ENCODE peak calls at places on chromosome 20, in four cellular contexts. N, K, P and H are unnamed samples.

GRCh38 chr20:17621229-17621968 is 51.5 kb downstream of the DSTN start:
- DNase-seq in N (peak; percentile 7), K (no peak), P (no peak), H (no peak)

GRCh38 chr20:57669626-57670025 is 40.2 kb downstream of the PMEPA1 start:
- DNase-seq in N (no peak), K (no peak), P (no peak), H (no peak)

GRCh38 chr20:6426287-6426891 is 303.6 kb upstream of the FERMT1 start:
- DNase-seq in N (no peak), K (no peak), P (no peak), H (no peak)

GRCh38 chr20:43583982-43584432 is 6.7 kb upstream of the IFT52 start:
- DNase-seq in N (no peak), K (peak; percentile 91), P (no peak), H (peak; percentile 95)

GRCh38 chr20:42875581-42875980 is 314.1 kb downstream of the PTPRT start:
- DNase-seq in N (no peak), K (no peak), P (no peak), H (no peak)

GRCh38 chr20:4099905-4100675 is 84.7 kb upstream of the RNF24 start:
- DNase-seq in N (no peak), K (no peak), P (no peak), H (no peak)

GRCh38 chr20:19986419-19986818 is 30.7 kb upstream of the NAA20 start:
- DNase-seq in N (no peak), K (no peak), P (no peak), H (no peak)

GRCh38 chr20:46030290-46031013 is 1.4 kb downstream of the SLC12A5 start:
- DNase-seq in N (no peak), K (no peak), P (no peak), H (no peak)

GRCh38 chr20:41086402-41087324 is 50.7 kb upstream of the PLCG1 start:
- DNase-seq in N (no peak), K (peak; percentile 85), P (no peak), H (no peak)

GRCh38 chr20:20079102-20079784 is 26.9 kb downstream of the CFAP61 start:
- DNase-seq in N (no peak), K (no peak), P (no peak), H (peak; percentile 16)

GRCh38 chr20:20824924-20825584 is 112.6 kb upstream of the RALGAPA2 start:
- DNase-seq in N (peak; percentile 72), K (peak; percentile 54), P (peak; percentile 11), H (peak; percentile 70)

GRCh38 chr20:1803216-1804128 is 91.7 kb upstream of the SIRPA start:
- DNase-seq in N (peak; percentile 78), K (no peak), P (no peak), H (no peak)

GRCh38 chr20:22740829-22741228 is 156.5 kb upstream of the FOXA2 start:
- DNase-seq in N (no peak), K (no peak), P (no peak), H (no peak)

GRCh38 chr20:47057661-47058060 is 163.0 kb downstream of the EYA2 start:
- DNase-seq in N (no peak), K (no peak), P (no peak), H (no peak)

GRCh38 chr20:5784735-5785134 is 34.5 kb downstream of the SHLD1 start:
- DNase-seq in N (no peak), K (peak; percentile 93), P (no peak), H (no peak)

GRCh38 chr20:1122388-1123315 is 4.2 kb downstream of the PSMF1 start:
- DNase-seq in N (no peak), K (peak; percentile 82), P (no peak), H (peak; percentile 99)

GRCh38 chr20:10910535-10911239 is 236.9 kb upstream of the JAG1 start:
- DNase-seq in N (no peak), K (no peak), P (no peak), H (no peak)

GRCh38 chr20:10769700-10770099 is 95.9 kb upstream of the JAG1 start:
- DNase-seq in N (no peak), K (no peak), P (no peak), H (no peak)

GRCh38 chr20:40551125-40551530 is 137.9 kb downstream of the MAFB start:
- DNase-seq in N (no peak), K (no peak), P (no peak), H (no peak)

GRCh38 chr20:25867776-25868649 is 171.4 kb upstream of the ZNF337 start:
- DNase-seq in N (peak; percentile 88), K (no peak), P (no peak), H (no peak)
- TF ChIP-seq CBFB in N (no peak), K (no peak), P (no peak), H (no peak)

DNA sequence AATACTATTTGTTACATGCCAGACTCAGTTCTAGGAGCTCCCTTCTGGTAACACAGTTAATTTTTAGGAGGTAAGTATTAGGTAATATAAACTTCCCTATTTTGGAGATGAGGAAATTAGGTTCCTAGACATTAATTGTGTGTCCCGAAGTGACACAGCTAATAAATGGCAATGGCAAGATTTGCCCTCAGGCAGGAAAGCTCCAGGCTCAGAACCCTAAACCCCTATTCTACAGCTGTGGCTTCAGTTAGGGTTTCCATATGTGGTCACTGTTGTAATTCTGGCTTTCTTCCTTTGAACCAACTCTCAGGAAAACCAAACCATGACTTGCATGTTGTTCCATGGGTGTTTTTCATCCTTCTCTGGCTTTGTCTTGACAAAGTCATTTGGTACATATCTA is 188.2 kb downstream of the PLCB1 start:
- DNase-seq in N (no peak), K (no peak), P (no peak), H (no peak)
- TF ChIP-seq CBFB in N (no peak), K (no peak), P (no peak), H (no peak)

DNA sequence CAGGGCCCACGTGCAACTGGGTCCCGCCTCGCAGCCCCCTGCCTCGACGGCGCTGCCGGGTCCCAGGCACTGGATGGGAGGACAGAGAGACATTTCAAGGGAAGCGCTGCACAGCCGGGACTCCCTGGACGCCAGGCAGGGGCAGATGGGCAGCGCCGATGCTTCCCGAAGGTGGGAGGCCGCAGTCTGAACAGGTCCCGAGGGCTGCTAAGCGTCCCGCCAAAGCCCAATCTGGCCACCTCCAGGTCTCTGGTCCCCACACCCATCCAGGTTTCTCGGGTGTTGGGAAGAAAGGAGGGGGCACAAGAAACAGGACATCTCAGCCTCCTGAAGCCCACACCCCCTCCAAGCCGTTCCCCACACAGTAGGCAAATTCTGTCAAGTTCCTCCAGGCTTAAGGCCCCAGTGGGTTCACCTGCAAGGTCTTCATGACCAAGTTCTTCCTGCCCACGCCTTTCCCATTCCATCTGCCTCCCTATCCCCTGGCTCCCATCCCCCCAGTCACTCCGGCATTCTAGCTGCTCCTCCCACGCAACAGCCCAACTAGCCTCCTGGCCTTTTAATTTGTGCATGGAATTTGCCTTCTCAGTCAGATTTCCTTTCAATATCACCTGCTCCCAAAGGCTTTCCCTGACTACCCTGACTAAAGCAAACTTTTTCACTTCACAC is 5.4 kb upstream of the CPXM1 start:
- DNase-seq in N (no peak), K (peak; percentile 15), P (no peak), H (no peak)
- TF ChIP-seq CBFB in N (no peak), K (no peak), P (no peak), H (no peak)

DNA sequence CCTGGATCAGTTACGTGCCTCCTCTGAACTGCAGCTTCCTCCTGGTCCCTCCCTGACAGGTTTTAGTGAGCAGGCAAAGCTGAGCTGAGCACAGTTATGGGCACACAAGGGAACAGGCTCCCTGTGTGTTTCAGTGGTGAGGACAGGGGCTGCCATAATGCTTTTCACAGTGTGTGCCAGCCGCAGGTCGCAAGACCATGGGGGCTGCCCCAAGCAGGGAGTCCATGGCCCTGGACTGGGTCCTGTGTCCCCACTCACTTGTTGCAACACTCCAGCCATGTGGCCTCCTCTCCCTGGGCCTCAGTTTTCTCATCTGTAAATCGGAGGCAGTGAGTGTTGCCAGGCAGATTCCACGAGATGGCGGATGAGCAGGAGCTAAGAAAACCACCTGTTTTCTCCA is 57.3 kb upstream of the NNAT start:
- DNase-seq in N (no peak), K (no peak), P (no peak), H (no peak)
- TF ChIP-seq CBFB in N (no peak), K (no peak), P (no peak), H (no peak)

GRCh38 chr20:14785065-14785743 is 447.8 kb upstream of the FLRT3 start:
- DNase-seq in N (no peak), K (no peak), P (no peak), H (no peak)

GRCh38 chr20:14792915-14793314 is 455.5 kb upstream of the FLRT3 start:
- DNase-seq in N (no peak), K (no peak), P (no peak), H (no peak)

GRCh38 chr20:14790771-14791517 is 453.5 kb upstream of the FLRT3 start:
- DNase-seq in N (no peak), K (no peak), P (no peak), H (no peak)
- TF ChIP-seq CBFB in N (no peak), K (no peak), P (no peak), H (no peak)

GRCh38 chr20:32839227-32839981 is 19.3 kb upstream of the EFCAB8 start:
- DNase-seq in N (no peak), K (no peak), P (no peak), H (no peak)
- TF ChIP-seq CBFB in N (no peak), K (no peak), P (no peak), H (no peak)